ENCODE peak calls at places on chromosome 16, in six cellular contexts. R is HTR-8/SVneo; U is globus pallidus; N is astrocyte; B is naive thymus-derived CD8-positive, alpha-beta T cell; I is A549. Y is an unnamed sample.

GRCh38 chr16:10838611-10839270 is 20.1 kb upstream of the TVP23A start:
- DNase-seq in U (no peak), N (no peak), B (no peak), R (no peak), I (no peak), Y (no peak)

GRCh38 chr16:83975646-83976260 is 7.7 kb downstream of the NECAB2 start:
- DNase-seq in I (no peak), R (no peak), U (no peak), B (no peak), N (no peak), Y (no peak)

GRCh38 chr16:71781741-71782140 is 26.9 kb downstream of the AP1G1 start:
- DNase-seq in N (peak; percentile 59), I (no peak), U (no peak), B (no peak), R (no peak), Y (no peak)

GRCh38 chr16:9437115-9437514 is 345.7 kb downstream of the HAPSTR1 start:
- DNase-seq in I (peak; percentile 26), U (no peak), R (no peak), N (no peak), B (no peak), Y (no peak)

GRCh38 chr16:66427871-66428681 is 981 bp downstream of the BEAN1 start:
- DNase-seq in N (no peak), R (no peak), B (no peak), U (no peak), I (no peak), Y (no peak)

GRCh38 chr16:8505327-8505991 is 84.9 kb downstream of the TMEM114 start:
- DNase-seq in I (no peak), N (no peak), R (no peak), U (no peak), B (no peak), Y (no peak)

GRCh38 chr16:89257281-89257731 is 39.8 kb downstream of the ZNF778 start:
- DNase-seq in I (no peak), N (no peak), U (no peak), B (no peak), R (no peak), Y (no peak)

GRCh38 chr16:2188395-2188794 is 8.0 kb downstream of the CASKIN1 start:
- DNase-seq in R (no peak), U (no peak), N (no peak), B (no peak), I (no peak), Y (no peak)

GRCh38 chr16:53945996-53946395 is 242.0 kb downstream of the FTO start:
- DNase-seq in N (peak; percentile 30), R (no peak), U (peak; percentile 30), B (no peak), I (peak; percentile 45), Y (no peak)

GRCh38 chr16:4320571-4321137 is 4.8 kb downstream of the GLIS2 start:
- DNase-seq in N (no peak), B (no peak), I (no peak), U (no peak), R (no peak), Y (no peak)

GRCh38 chr16:2985457-2985856 is 5.2 kb upstream of the PKMYT1 start:
- DNase-seq in R (no peak), I (no peak), N (no peak), U (no peak), B (no peak), Y (no peak)

GRCh38 chr16:70767377-70768204 is 33.4 kb downstream of the VAC14 start:
- DNase-seq in U (no peak), I (no peak), N (no peak), R (no peak), B (no peak), Y (no peak)

GRCh38 chr16:354286-354881 is 1.9 kb upstream of the AXIN1 start:
- DNase-seq in B (no peak), R (no peak), N (no peak), I (no peak), U (no peak), Y (no peak)

Y was measured in right atrium auricular region.